ENCODE peak calls at places on chromosomes 13 and 19, in nine cellular contexts. A is heart left ventricle, W is cardiac muscle cell, I is brain microvascular endothelial cell, M is AG04450, E is endodermal cell, H is mucosa of descending colon, D is lower lobe of right lung, O is epithelial cell of proximal tubule. G is an unnamed sample.

GRCh38 chr19:15583346-15583745 is 31.7 kb upstream of the CYP4F8 start:
- DNase-seq in A (no peak), W (no peak), I (no peak), M (no peak), E (no peak), H (no peak), D (no peak), O (no peak), G (no peak)

GRCh38 chr13:21458457-21458815 is 667 bp downstream of the ZDHHC20 start:
- DNase-seq in A (peak), W (peak), I (no peak), M (no peak), E (peak), H (peak), D (peak), O (no peak), G (no peak)

GRCh38 chr13:98184796-98185195 is 7.7 kb upstream of the RNF113B start:
- DNase-seq in A (no peak), W (no peak), I (peak), M (no peak), E (no peak), H (no peak), D (no peak), O (no peak), G (no peak)

GRCh38 chr13:47675871-47676270 is 325.2 kb downstream of the SUCLA2 start:
- DNase-seq in A (no peak), W (no peak), I (no peak), M (no peak), E (no peak), H (no peak), D (no peak), O (no peak), G (no peak)

GRCh38 chr19:29854033-29854432 is 42.2 kb downstream of the CCNE1 start:
- DNase-seq in A (no peak), W (no peak), I (no peak), M (no peak), E (no peak), H (no peak), D (no peak), O (no peak), G (no peak)

GRCh38 chr13:35927554-35927953 is 203.6 kb downstream of the DCLK1 start:
- DNase-seq in A (no peak), W (no peak), I (peak), M (peak), E (no peak), H (peak), D (no peak), O (peak), G (peak)

GRCh38 chr13:41457589-41458186 is 338 bp downstream of the RGCC start:
- DNase-seq in A (peak), W (no peak), I (no peak), M (no peak), E (peak), H (peak), D (peak), O (no peak), G (no peak)

GRCh38 chr19:32380269-32380668 is 25.3 kb upstream of the DPY19L3 start:
- DNase-seq in A (no peak), W (no peak), I (no peak), M (no peak), E (no peak), H (no peak), D (no peak), O (no peak), G (no peak)

GRCh38 chr13:51158923-51159322 is 47.8 kb upstream of the C13orf42 start:
- DNase-seq in A (no peak), W (no peak), I (no peak), M (no peak), E (peak), H (no peak), D (no peak), O (no peak), G (no peak)

GRCh38 chr13:99601535-99601934 is 100.3 kb downstream of the TM9SF2 start:
- DNase-seq in A (no peak), W (no peak), I (no peak), M (no peak), E (no peak), H (no peak), D (no peak), O (no peak), G (no peak)

GRCh38 chr19:1073063-1073955 is 6.3 kb downstream of the ARHGAP45 start:
- DNase-seq in A (no peak), W (no peak), I (no peak), M (no peak), E (no peak), H (no peak), D (no peak), O (no peak), G (no peak)

GRCh38 chr13:58855283-58855682 is 1223.7 kb downstream of the PCDH17 start:
- DNase-seq in A (no peak), W (no peak), I (peak), M (no peak), E (no peak), H (no peak), D (no peak), O (peak), G (peak)

GRCh38 chr19:16301999-16302694 is 22.5 kb upstream of the KLF2 start:
- DNase-seq in A (no peak), W (no peak), I (no peak), M (no peak), E (no peak), H (no peak), D (no peak), O (peak), G (no peak)

GRCh38 chr19:5997371-5997770 is 19.4 kb upstream of the RANBP3 start:
- DNase-seq in A (no peak), W (no peak), I (no peak), M (no peak), E (peak), H (no peak), D (no peak), O (no peak), G (no peak)

GRCh38 chr13:43397110-43397509 is 373.7 kb downstream of the DNAJC15 start:
- DNase-seq in A (no peak), W (no peak), I (peak), M (no peak), E (no peak), H (no peak), D (no peak), O (no peak), G (peak)

GRCh38 chr19:10416083-10416379 is 4.3 kb upstream of the PDE4A start:
- DNase-seq in A (no peak), W (no peak), I (no peak), M (no peak), E (no peak), H (no peak), D (no peak), O (no peak), G (no peak)

GRCh38 chr19:29245221-29245620 is 32.3 kb upstream of the UQCRFS1 start:
- DNase-seq in A (no peak), W (no peak), I (no peak), M (no peak), E (no peak), H (no peak), D (no peak), O (no peak), G (no peak)

GRCh38 chr13:47232516-47232915 is 335.7 kb upstream of the HTR2A start:
- DNase-seq in A (no peak), W (no peak), I (no peak), M (no peak), E (no peak), H (no peak), D (no peak), O (no peak), G (no peak)

GRCh38 chr19:47280183-47280797 is 5.6 kb downstream of the INAFM1 start:
- DNase-seq in A (no peak), W (no peak), I (no peak), M (no peak), E (peak), H (peak), D (peak), O (no peak), G (no peak)

GRCh38 chr13:106372199-106373160 is 163.0 kb downstream of the EFNB2 start:
- DNase-seq in A (no peak), W (no peak), I (peak), M (no peak), E (no peak), H (no peak), D (no peak), O (no peak), G (peak)

GRCh38 chr13:54232700-54233099 is 1204.1 kb downstream of the OLFM4 start:
- DNase-seq in A (no peak), W (no peak), I (no peak), M (no peak), E (no peak), H (no peak), D (no peak), O (no peak), G (no peak)

GRCh38 chr13:40342461-40342860 is 324.0 kb downstream of the FOXO1 start:
- DNase-seq in A (no peak), W (no peak), I (no peak), M (no peak), E (no peak), H (no peak), D (no peak), O (no peak), G (no peak)

GRCh38 chr13:78497702-78498319 is 105.5 kb downstream of the POU4F1 start:
- DNase-seq in A (no peak), W (no peak), I (no peak), M (no peak), E (peak), H (no peak), D (no peak), O (no peak), G (no peak)

GRCh38 chr19:16070366-16070990 is 5.8 kb upstream of the TPM4 start:
- DNase-seq in A (peak), W (no peak), I (no peak), M (no peak), E (peak), H (peak), D (peak), O (no peak), G (no peak)

GRCh38 chr19:10603873-10604459 is 16.9 kb upstream of the AP1M2 start:
- DNase-seq in A (no peak), W (no peak), I (peak), M (no peak), E (no peak), H (no peak), D (no peak), O (no peak), G (no peak)

GRCh38 chr13:89749888-89750287 is 1597.6 kb upstream of the MIR17HG start:
- DNase-seq in A (no peak), W (no peak), I (no peak), M (no peak), E (no peak), H (no peak), D (no peak), O (no peak), G (no peak)

GRCh38 chr19:33259532-33259931 is 33.9 kb upstream of the SLC7A10 start:
- DNase-seq in A (no peak), W (no peak), I (no peak), M (no peak), E (no peak), H (no peak), D (peak), O (no peak), G (no peak)

GRCh38 chr19:12825259-12826131 is 8.9 kb downstream of the RTBDN start:
- DNase-seq in A (no peak), W (peak), I (no peak), M (no peak), E (peak), H (no peak), D (no peak), O (no peak), G (no peak)
- TF ChIP-seq CTCF in A (peak), W (peak), I (peak), M (peak), E (peak), H (peak), D (peak), O (peak), G (peak)

GRCh38 chr19:38543286-38543806 is 74.4 kb downstream of the MAP4K1 start:
- DNase-seq in A (no peak), W (no peak), I (no peak), M (no peak), E (no peak), H (no peak), D (peak), O (no peak), G (no peak)
- H3K4me3 ChIP-seq in A (no peak), W (no peak), I (no peak), M (no peak), E (no peak), H (no peak), D (no peak), O (peak), G (no peak)

GRCh38 chr19:45681391-45682015 is 10.2 kb downstream of the SNRPD2 start:
- DNase-seq in A (peak), W (peak), I (peak), M (no peak), E (peak), H (peak), D (peak), O (no peak), G (peak)

GRCh38 chr19:45676851-45677263 is 8.8 kb downstream of the GIPR start:
- DNase-seq in A (no peak), W (no peak), I (no peak), M (no peak), E (no peak), H (peak), D (peak), O (no peak), G (no peak)

GRCh38 chr19:45682117-45682516 is 9.6 kb downstream of the SNRPD2 start:
- DNase-seq in A (no peak), W (no peak), I (no peak), M (no peak), E (no peak), H (no peak), D (no peak), O (no peak), G (no peak)

GRCh38 chr19:45682908-45683307 is 8.8 kb downstream of the SNRPD2 start:
- DNase-seq in A (no peak), W (no peak), I (no peak), M (no peak), E (no peak), H (no peak), D (no peak), O (no peak), G (no peak)

DNA sequence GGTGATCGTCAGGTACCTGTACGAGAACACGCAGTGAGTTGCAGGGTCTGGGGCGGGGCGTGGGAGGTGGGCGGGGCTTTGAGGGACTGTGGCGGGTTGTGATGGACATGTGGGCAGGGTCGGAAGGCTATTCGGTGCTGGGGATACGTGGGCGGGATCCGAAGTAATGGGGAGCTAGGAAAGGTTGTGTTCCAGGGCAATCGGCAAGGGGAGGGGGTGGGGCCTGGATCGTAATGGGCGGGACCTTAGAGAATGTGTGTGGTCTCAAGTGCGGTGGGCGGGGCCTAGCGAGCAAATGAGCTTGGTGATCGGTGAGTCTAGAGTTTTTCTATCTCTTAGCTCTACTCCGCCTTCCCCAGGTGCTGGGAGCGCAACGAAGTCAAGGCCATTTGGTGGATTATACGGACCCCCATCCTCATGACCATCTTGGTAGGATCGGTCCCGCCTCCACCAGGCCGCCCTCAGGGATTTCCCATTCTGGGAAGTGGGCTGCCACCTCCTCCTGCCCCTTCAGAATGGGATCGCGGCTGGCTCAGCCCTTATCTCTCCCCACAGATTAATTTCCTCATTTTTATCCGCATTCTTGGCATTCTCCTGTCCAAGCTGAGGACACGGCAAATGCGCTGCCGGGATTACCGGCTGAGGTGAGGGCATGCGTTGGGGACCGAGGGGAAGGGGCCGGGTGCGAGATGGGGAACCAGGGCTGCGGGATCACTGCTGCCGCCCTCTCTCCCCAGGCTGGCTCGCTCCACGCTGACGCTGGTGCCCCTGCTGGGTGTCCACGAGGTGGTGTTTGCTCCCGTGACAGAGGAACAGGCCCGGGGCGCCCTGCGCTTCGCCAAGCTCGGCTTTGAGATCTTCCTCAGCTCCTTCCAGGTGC is 9.6 kb downstream of the GIPR start:
- DNase-seq in A (peak), W (peak), I (peak), M (no peak), E (peak), H (peak), D (peak), O (peak), G (peak)
- TF ChIP-seq CTCF in A (no peak), W (peak), I (peak), M (no peak), E (peak), H (no peak), D (no peak), O (no peak), G (peak)

DNA sequence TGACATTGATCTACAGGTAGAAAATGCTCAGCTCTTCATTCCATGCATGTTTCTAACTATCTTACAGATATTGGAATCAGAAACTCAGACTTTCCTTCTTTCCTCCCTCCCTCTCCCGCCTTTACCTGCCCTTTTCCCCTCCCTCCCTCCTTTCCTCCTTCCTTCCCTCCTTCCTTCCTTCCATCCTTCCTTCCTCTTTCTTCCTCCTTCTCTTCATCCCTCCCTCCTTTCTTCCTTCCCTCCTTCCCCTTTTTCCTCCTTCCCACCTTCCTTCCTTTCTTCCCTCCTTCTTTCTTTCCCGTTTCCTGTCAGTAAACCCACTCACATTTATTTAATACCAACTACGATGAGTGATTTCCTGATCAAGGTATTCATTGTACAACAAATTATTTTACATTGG is 113.4 kb upstream of the IRS2 start:
- DNase-seq in A (no peak), W (no peak), I (no peak), M (no peak), E (no peak), H (no peak), D (no peak), O (no peak), G (no peak)
- H3K4me3 ChIP-seq in A (no peak), W (no peak), I (no peak), M (no peak), E (no peak), H (no peak), D (no peak), O (no peak), G (no peak)

DNA sequence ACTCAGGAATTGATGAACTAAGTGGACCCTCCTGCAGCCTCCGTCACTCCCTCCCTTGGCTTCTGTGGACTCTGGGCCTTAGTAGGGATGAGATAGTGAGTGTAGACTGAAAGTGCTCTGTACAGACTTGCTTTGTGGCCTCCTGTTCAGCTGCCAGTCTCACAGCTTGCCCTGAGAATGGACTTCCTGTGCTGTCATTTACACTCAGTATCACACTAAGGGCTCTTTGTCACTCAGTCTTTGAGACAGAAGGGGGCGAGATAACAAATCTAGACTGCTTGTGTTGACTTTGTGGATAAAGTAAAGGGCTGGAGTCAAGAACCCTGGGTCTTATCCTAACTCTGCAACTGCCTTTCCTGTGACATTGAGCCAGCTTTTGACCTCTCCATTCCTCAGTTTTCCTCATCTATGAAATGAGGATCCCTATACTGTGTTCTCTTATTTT is 21.0 kb upstream of the SPRY2 start:
- DNase-seq in A (no peak), W (peak), I (peak), M (no peak), E (peak), H (peak), D (no peak), O (no peak), G (no peak)
- TF ChIP-seq CTCF in A (no peak), W (no peak), I (peak), M (no peak), E (no peak), H (no peak), D (no peak), O (peak), G (no peak)

DNA sequence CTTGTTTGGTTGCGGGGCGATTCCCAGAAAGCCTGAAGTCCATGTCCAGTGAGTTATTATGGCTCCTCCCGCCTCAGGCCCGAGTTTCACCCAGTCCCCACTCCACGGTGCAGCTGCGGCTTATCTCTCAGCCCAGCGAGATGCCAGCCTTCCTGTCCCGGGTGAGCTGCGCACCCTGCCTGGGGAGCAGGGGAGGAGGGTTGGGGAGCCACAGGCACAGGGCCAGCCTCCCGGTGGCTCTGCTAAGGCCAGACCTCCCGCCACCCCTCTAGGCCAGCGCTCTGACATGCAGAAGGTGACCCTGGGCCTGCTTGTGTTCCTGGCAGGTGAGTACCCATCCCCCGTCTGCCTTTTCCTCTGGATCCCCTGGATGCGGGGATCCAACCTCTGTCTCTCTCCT is 3.5 kb downstream of the FXYD3 start:
- DNase-seq in A (no peak), W (no peak), I (no peak), M (no peak), E (no peak), H (peak), D (no peak), O (no peak), G (no peak)
- H3K4me3 ChIP-seq in A (no peak), W (no peak), I (no peak), M (no peak), E (no peak), H (no peak), D (peak), O (no peak), G (no peak)

GRCh38 chr13:87667686-87668085 is 3.5 kb upstream of the SLITRK5 start:
- DNase-seq in A (no peak), W (no peak), I (no peak), M (no peak), E (no peak), H (no peak), D (no peak), O (no peak), G (no peak)

GRCh38 chr13:87666826-87667225 is 4.3 kb upstream of the SLITRK5 start:
- DNase-seq in A (no peak), W (no peak), I (no peak), M (no peak), E (no peak), H (no peak), D (no peak), O (no peak), G (no peak)

GRCh38 chr13:87671824-87672603 is 843 bp downstream of the SLITRK5 start:
- DNase-seq in A (no peak), W (no peak), I (no peak), M (no peak), E (peak), H (no peak), D (no peak), O (no peak), G (no peak)

GRCh38 chr13:87671031-87671823 is at the start of gene SLITRK5:
- DNase-seq in A (peak), W (peak), I (peak), M (no peak), E (peak), H (peak), D (peak), O (peak), G (peak)

GRCh38 chr13:87669379-87669978 is 1.7 kb upstream of the SLITRK5 start:
- DNase-seq in A (no peak), W (peak), I (no peak), M (no peak), E (peak), H (peak), D (no peak), O (no peak), G (peak)
- TF ChIP-seq CTCF in A (peak), W (peak), I (peak), M (peak), E (peak), H (no peak), D (peak), O (peak), G (peak)